ENCODE peak calls at places on chromosomes 2 and 18, in nine cellular contexts. U is endothelial cell; Z is CD8-positive, alpha-beta T cell; F is astrocyte; S is IMR-90; L is uterus; N is GM20000; M is omental fat pad; K is AG04450. R is an unnamed sample.

GRCh38 chr2:101770672-101771071 is 73.2 kb downstream of the MAP4K4 start:
- DNase-seq in U (peak; percentile 32), Z (no peak), F (peak; percentile 54), S (peak; percentile 62), L (no peak), N (peak; percentile 59), M (no peak), K (no peak), R (peak; percentile 63)

GRCh38 chr2:171516793-171517192 is 5.5 kb upstream of the CYBRD1 start:
- DNase-seq in U (no peak), Z (no peak), F (no peak), S (no peak), L (no peak), N (no peak), M (no peak), K (no peak), R (no peak)

GRCh38 chr18:5900249-5900648 is 4.9 kb upstream of the TMEM200C start:
- DNase-seq in U (no peak), Z (no peak), F (peak; percentile 86), S (peak; percentile 75), L (no peak), N (no peak), M (no peak), K (no peak), R (no peak)

GRCh38 chr2:57497489-57498096 is 549.0 kb upstream of the VRK2 start:
- DNase-seq in U (peak; percentile 58), Z (no peak), F (peak; percentile 32), S (peak; percentile 32), L (peak; percentile 25), N (peak; percentile 35), M (peak; percentile 29), K (no peak), R (peak; percentile 64)

GRCh38 chr2:215755651-215756350 is 257.6 kb downstream of the MREG start:
- DNase-seq in U (no peak), Z (no peak), F (no peak), S (no peak), L (no peak), N (no peak), M (no peak), K (no peak), R (peak; percentile 78)

GRCh38 chr18:55510809-55511208 is 77.2 kb downstream of the TCF4 start:
- DNase-seq in U (peak; percentile 42), Z (no peak), F (peak; percentile 83), S (peak; percentile 92), L (peak; percentile 42), N (no peak), M (no peak), K (peak; percentile 32), R (peak; percentile 82)

GRCh38 chr2:118668431-118669424 is 178.7 kb downstream of the EN1 start:
- DNase-seq in U (no peak), Z (no peak), F (peak; percentile 99), S (peak; percentile 95), L (no peak), N (no peak), M (no peak), K (peak; percentile 75), R (peak; percentile 99)

GRCh38 chr2:176188218-176188968 is at the start of gene HOXD1:
- DNase-seq in U (peak; percentile 65), Z (no peak), F (peak; percentile 26), S (no peak), L (peak; percentile 49), N (peak; percentile 66), M (no peak), K (no peak), R (peak; percentile 34)

GRCh38 chr18:32530947-32531651 is 60.4 kb upstream of the GAREM1 start:
- DNase-seq in U (no peak), Z (no peak), F (peak; percentile 80), S (peak; percentile 36), L (no peak), N (no peak), M (no peak), K (no peak), R (peak; percentile 7)

GRCh38 chr2:23843051-23843976 is 83.6 kb downstream of the ATAD2B start:
- DNase-seq in U (no peak), Z (no peak), F (peak; percentile 79), S (peak; percentile 44), L (peak; percentile 51), N (no peak), M (no peak), K (no peak), R (peak; percentile 39)

GRCh38 chr2:42792583-42793313 is at the start of gene HAAO:
- DNase-seq in U (peak; percentile 50), Z (no peak), F (no peak), S (no peak), L (peak; percentile 57), N (peak; percentile 78), M (no peak), K (no peak), R (no peak)
- TF ChIP-seq CTCF in U (no peak), Z (no peak), F (no peak), S (no peak), L (peak; percentile 47), N (no peak), M (no peak), K (no peak), R (no peak)

GRCh38 chr2:70994055-70994444 is 623 bp downstream of the TEX261 start:
- DNase-seq in U (no peak), Z (no peak), F (no peak), S (peak; percentile 8), L (no peak), N (no peak), M (no peak), K (no peak), R (no peak)

GRCh38 chr2:70992945-70993688 is 1.6 kb downstream of the TEX261 start:
- DNase-seq in U (no peak), Z (no peak), F (no peak), S (no peak), L (no peak), N (no peak), M (no peak), K (no peak), R (no peak)

GRCh38 chr2:70994445-70995226 is at the start of gene TEX261:
- DNase-seq in U (peak; percentile 97), Z (peak; percentile 87), F (peak; percentile 60), S (peak; percentile 71), L (peak; percentile 80), N (peak; percentile 95), M (peak; percentile 55), K (peak; percentile 43), R (peak; percentile 84)

GRCh38 chr2:70993689-70993986 is 1.0 kb downstream of the TEX261 start:
- DNase-seq in U (no peak), Z (no peak), F (no peak), S (no peak), L (no peak), N (peak; percentile 4), M (no peak), K (no peak), R (no peak)

DNA sequence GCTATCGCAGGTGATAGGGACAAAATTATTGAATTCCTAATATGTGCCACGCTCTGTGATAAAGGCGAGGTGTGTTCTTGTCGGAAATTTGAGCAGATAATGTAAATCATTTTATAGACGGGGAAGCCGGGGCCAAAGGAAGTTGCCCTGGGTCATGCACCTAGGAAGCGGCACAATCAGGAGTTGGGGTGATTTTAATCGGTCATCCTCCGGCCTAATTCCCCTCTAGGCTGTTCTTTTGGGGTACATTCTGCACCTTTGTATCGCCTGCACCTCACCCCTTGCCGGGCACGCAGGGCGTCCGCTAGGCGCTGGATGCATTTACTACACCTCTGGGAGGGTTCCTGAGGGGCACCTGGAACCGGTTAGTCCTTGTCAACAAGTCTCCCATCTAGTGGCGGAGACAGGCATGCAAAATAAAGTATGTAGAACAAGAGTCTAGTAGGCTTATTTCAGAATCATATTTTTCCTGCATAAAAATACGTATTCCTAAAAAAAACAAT is 605 bp upstream of the TEX261 start:
- DNase-seq in U (no peak), Z (peak; percentile 43), F (peak; percentile 20), S (peak; percentile 17), L (no peak), N (peak; percentile 74), M (no peak), K (no peak), R (peak; percentile 35)
- TF ChIP-seq CTCF in U (no peak), Z (peak; percentile 34), F (peak; percentile 25), S (peak; percentile 27), L (no peak), N (no peak), M (no peak), K (peak; percentile 38), R (peak; percentile 41)

GRCh38 chr18:58194028-58194427 is 150.0 kb downstream of the NEDD4L start:
- DNase-seq in U (peak; percentile 48), Z (no peak), F (no peak), S (no peak), L (peak; percentile 28), N (peak; percentile 46), M (no peak), K (no peak), R (no peak)
- TF ChIP-seq CTCF in U (peak; percentile 38), Z (no peak), F (no peak), S (peak; percentile 30), L (no peak), N (peak; percentile 33), M (no peak), K (peak; percentile 19), R (peak; percentile 15)

GRCh38 chr2:191298306-191298705 is 53.1 kb downstream of the MYO1B start:
- DNase-seq in U (no peak), Z (no peak), F (peak; percentile 71), S (peak; percentile 73), L (no peak), N (no peak), M (no peak), K (no peak), R (peak; percentile 72)
- TF ChIP-seq CTCF in U (no peak), Z (no peak), F (no peak), S (no peak), L (no peak), N (no peak), M (no peak), K (no peak), R (no peak)

GRCh38 chr2:231394201-231395141 is 1.0 kb upstream of the B3GNT7 start:
- DNase-seq in U (no peak), Z (no peak), F (no peak), S (no peak), L (no peak), N (peak; percentile 89), M (no peak), K (no peak), R (no peak)
- TF ChIP-seq CTCF in U (peak; percentile 22), Z (no peak), F (no peak), S (no peak), L (peak; percentile 9), N (peak; percentile 32), M (no peak), K (peak; percentile 13), R (peak; percentile 12)

GRCh38 chr2:224357098-224357901 is 44.6 kb downstream of the FAM124B start:
- DNase-seq in U (peak; percentile 67), Z (peak; percentile 42), F (peak; percentile 32), S (peak; percentile 60), L (peak; percentile 41), N (peak; percentile 73), M (no peak), K (peak; percentile 30), R (peak; percentile 64)
- TF ChIP-seq CTCF in U (peak; percentile 88), Z (peak; percentile 88), F (peak; percentile 80), S (peak; percentile 85), L (peak; percentile 81), N (peak; percentile 49), M (peak; percentile 9), K (peak; percentile 74), R (peak; percentile 80)

GRCh38 chr2:70062270-70062669 is 25.0 kb upstream of the PCBP1 start:
- DNase-seq in U (no peak), Z (no peak), F (no peak), S (no peak), L (no peak), N (no peak), M (no peak), K (no peak), R (no peak)
- TF ChIP-seq CTCF in U (no peak), Z (no peak), F (no peak), S (no peak), L (no peak), N (no peak), M (no peak), K (no peak), R (no peak)